ENCODE peak calls at places on chromosomes 5 and 9, in four cellular contexts. R is HepG2, A is HCT116, T is SK-N-SH. I is an unnamed sample.

GRCh38 chr5:132313378-132313777 is 19.2 kb downstream of the SLC22A4 start:
- DNase-seq in R (no peak), A (no peak), T (no peak), I (no peak)

GRCh38 chr5:115363879-115364278 is 67.4 kb upstream of the CCDC112 start:
- DNase-seq in R (no peak), A (no peak), T (no peak), I (no peak)

GRCh38 chr5:89703799-89704198 is 705.8 kb downstream of the CETN3 start:
- DNase-seq in R (no peak), A (no peak), T (no peak), I (peak)

GRCh38 chr5:78895616-78896015 is 89.5 kb downstream of the ARSB start:
- DNase-seq in R (no peak), A (no peak), T (no peak), I (no peak)

GRCh38 chr5:35202319-35203111 is 27.8 kb downstream of the PRLR start:
- DNase-seq in R (peak), A (peak), T (peak), I (peak)

GRCh38 chr9:127248241-127248640 is 16.3 kb upstream of the GARNL3 start:
- DNase-seq in R (no peak), A (no peak), T (no peak), I (no peak)

GRCh38 chr5:128546658-128547281 is 8.7 kb upstream of the FBN2 start:
- DNase-seq in R (no peak), A (no peak), T (no peak), I (no peak)

GRCh38 chr9:96136992-96137665 is 164.8 kb downstream of the HSD17B3 start:
- DNase-seq in R (no peak), A (no peak), T (no peak), I (no peak)

GRCh38 chr5:132628814-132629213 is 29.2 kb upstream of the IL13 start:
- DNase-seq in R (no peak), A (no peak), T (no peak), I (no peak)

GRCh38 chr5:101991486-101991885 is 304.6 kb downstream of the SLCO4C1 start:
- DNase-seq in R (no peak), A (no peak), T (no peak), I (no peak)

GRCh38 chr5:122941737-122942136 is 94.8 kb downstream of the PPIC start:
- DNase-seq in R (no peak), A (no peak), T (no peak), I (no peak)

GRCh38 chr5:159902444-159903121 is 13.7 kb upstream of the ADRA1B start:
- DNase-seq in R (no peak), A (peak), T (no peak), I (no peak)

GRCh38 chr5:32018476-32019436 is 155.4 kb downstream of the GOLPH3 start:
- DNase-seq in R (no peak), A (no peak), T (no peak), I (peak)

GRCh38 chr5:71893451-71893850 is 174.4 kb downstream of the CARTPT start:
- DNase-seq in R (no peak), A (no peak), T (no peak), I (no peak)

GRCh38 chr5:32933692-32934091 is 222.6 kb downstream of the NPR3 start:
- DNase-seq in R (no peak), A (no peak), T (no peak), I (no peak)

GRCh38 chr5:58224661-58225060 is 235.2 kb downstream of the PLK2 start:
- DNase-seq in R (no peak), A (no peak), T (no peak), I (no peak)

GRCh38 chr5:54491326-54491725 is 26.2 kb upstream of the SNX18 start:
- DNase-seq in R (no peak), A (no peak), T (no peak), I (no peak)

GRCh38 chr5:146126068-146126467 is 20.7 kb upstream of the PLAC8L1 start:
- DNase-seq in R (no peak), A (no peak), T (no peak), I (no peak)

GRCh38 chr9:70933318-70933717 is 188.1 kb downstream of the TRPM3 start:
- DNase-seq in R (no peak), A (no peak), T (no peak), I (no peak)

GRCh38 chr9:15142903-15143534 is 164.0 kb downstream of the TTC39B start:
- DNase-seq in R (peak), A (peak), T (peak), I (peak)

GRCh38 chr9:130042931-130043653 is at the start of gene FNBP1:
- DNase-seq in R (peak), A (no peak), T (peak), I (peak)

GRCh38 chr5:154421868-154422267 is 23.9 kb upstream of the SAP30L start:
- DNase-seq in R (peak), A (peak), T (peak), I (no peak)

GRCh38 chr5:172455511-172456061 is 1.3 kb upstream of the SH3PXD2B start:
- DNase-seq in R (no peak), A (no peak), T (no peak), I (no peak)

GRCh38 chr9:116715751-116716150 is 28.6 kb downstream of the TRIM32 start:
- DNase-seq in R (no peak), A (no peak), T (no peak), I (no peak)

GRCh38 chr5:152505442-152506042 is 100.5 kb upstream of the NMUR2 start:
- DNase-seq in R (peak), A (peak), T (peak), I (peak)

GRCh38 chr9:97633859-97634485 is 351 bp downstream of the NCBP1 start:
- DNase-seq in R (peak), A (no peak), T (no peak), I (peak)

GRCh38 chr5:11261226-11261625 is 500.2 kb upstream of the DAP start:
- DNase-seq in R (no peak), A (no peak), T (no peak), I (no peak)

GRCh38 chr5:64958757-64959391 is 190.1 kb downstream of the CWC27 start:
- DNase-seq in R (peak), A (peak), T (peak), I (no peak)

GRCh38 chr5:55711531-55712022 is 547 bp downstream of the SLC38A9 start:
- DNase-seq in R (no peak), A (no peak), T (no peak), I (no peak)

GRCh38 chr9:96618209-96619108 is 1.2 kb downstream of the CDC14B start:
- DNase-seq in R (peak), A (no peak), T (peak), I (no peak)

GRCh38 chr5:38697013-38697412 is 140.6 kb upstream of the LIFR start:
- DNase-seq in R (peak), A (no peak), T (no peak), I (no peak)

GRCh38 chr9:38294561-38294960 is 97.9 kb upstream of the ALDH1B1 start:
- DNase-seq in R (no peak), A (no peak), T (no peak), I (no peak)

GRCh38 chr9:92147030-92147853 is 32.0 kb upstream of the SPTLC1 start:
- DNase-seq in R (no peak), A (peak), T (no peak), I (no peak)

GRCh38 chr5:64149268-64149667 is 16.4 kb upstream of the RNF180 start:
- DNase-seq in R (no peak), A (no peak), T (no peak), I (no peak)

DNA sequence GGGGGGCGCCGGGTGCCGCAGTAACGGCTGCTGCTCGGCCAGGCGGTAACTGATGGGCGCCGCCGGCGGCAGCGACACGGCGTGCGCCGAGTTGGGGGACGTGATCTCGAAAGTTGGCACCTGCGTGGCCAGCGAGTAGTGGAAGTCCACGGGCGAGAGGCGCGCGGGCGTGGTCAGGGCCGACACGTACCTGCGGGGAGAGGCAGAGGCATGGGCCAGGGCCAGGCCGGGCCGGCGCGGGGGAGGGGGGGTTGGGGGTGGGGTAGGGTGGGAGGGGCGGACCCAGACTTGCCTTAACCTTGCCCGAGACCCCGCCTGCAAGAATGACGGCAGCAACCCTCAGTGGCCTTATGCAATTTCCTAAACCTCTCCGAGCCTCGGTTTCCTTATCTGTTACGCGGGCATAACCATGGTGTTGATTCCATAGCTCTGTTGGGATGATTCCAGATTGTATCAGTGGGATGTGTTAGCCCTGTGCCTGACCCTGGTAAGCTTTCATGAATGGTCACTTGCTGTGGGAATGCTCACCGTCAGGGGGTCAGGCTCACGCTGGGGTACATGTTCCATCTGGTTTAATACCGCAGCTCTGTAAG is 53.0 kb downstream of the PSD2 start:
- DNase-seq in R (no peak), A (no peak), T (no peak), I (no peak)
- TF ChIP-seq JUND in R (no peak), A (no peak), T (no peak), I (no peak)

GRCh38 chr5:6591671-6592288 is 41.1 kb downstream of the NSUN2 start:
- DNase-seq in R (no peak), A (no peak), T (no peak), I (no peak)
- TF ChIP-seq JUND in R (no peak), A (no peak), T (no peak), I (no peak)

GRCh38 chr9:136310273-136311030 is 6.6 kb upstream of the CCDC187 start:
- DNase-seq in R (no peak), A (no peak), T (no peak), I (no peak)

GRCh38 chr9:136313111-136314055 is 9.5 kb upstream of the CCDC187 start:
- DNase-seq in R (no peak), A (no peak), T (no peak), I (no peak)

GRCh38 chr9:136312436-136312835 is 8.5 kb upstream of the CCDC187 start:
- DNase-seq in R (no peak), A (no peak), T (peak), I (peak)

GRCh38 chr9:136311037-136311432 is 7.1 kb upstream of the CCDC187 start:
- DNase-seq in R (no peak), A (no peak), T (no peak), I (no peak)

DNA sequence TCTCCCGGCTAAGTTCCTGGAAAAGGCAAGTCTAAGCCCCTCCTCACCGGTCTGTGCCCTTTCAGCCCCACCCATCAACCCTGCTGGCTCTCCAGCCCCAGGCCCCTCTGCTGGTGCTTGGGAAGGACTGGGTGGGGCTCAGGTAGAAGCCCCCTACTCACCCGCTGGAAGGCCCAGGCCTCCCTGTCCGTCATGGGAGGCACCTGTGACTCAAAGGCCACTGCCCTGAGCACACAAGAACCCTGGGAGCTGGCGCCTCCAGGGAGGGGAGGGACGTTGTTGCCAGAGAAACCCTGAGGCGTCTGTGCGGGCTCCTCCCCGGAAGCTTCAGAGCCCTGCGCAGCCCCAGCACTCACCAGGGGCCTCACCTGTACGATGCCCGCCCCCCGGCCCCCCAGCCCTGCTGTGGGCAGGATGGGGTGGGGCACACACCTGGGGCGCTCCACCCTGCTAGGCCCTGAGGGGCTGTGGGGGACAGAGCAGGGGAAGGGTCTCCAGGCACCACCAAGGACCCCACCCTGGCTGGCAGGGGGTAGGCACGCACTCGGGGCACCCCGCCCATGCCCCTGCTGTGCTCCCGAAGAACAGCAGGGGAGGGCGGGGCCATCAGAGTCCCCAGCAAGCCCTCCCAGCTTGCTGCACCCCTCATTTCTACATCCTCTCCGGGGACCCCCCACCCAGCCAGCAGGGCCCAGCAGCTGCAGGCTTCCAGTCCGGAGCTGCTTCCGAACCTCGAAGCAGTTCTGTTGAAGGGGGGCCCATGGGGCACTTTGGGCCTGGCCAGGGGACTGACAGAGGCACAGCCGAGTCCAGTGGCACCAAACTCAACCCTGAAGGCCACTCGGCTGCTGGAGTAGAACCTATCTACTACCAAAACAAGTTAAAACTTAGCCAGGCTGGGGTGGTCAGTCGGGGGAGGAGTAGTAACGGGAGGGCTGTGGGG is 7.8 kb upstream of the CCDC187 start:
- DNase-seq in R (peak), A (peak), T (no peak), I (no peak)
- TF ChIP-seq JUND in R (no peak), A (no peak), T (no peak), I (no peak)

DNA sequence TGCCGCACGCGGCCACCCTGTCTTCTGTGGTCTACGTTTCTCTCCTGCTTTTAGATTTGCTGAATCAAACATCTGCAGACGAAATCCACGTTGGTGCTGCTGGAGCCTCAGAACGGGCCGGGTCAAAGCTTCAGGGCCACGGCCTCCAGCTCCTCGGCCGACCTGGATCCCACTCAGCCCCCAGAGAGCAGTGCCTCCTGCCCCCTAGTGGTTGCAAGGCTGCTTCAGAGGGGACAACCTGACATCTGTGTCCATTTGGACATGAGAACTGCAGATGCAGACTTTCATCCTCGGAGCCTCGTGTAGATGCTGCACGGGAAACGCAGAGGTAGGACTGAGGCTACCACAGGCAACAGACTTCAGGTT is 23.0 kb upstream of the SLC6A3 start:
- DNase-seq in R (peak), A (no peak), T (peak), I (peak)
- TF ChIP-seq JUND in R (no peak), A (no peak), T (no peak), I (no peak)

DNA sequence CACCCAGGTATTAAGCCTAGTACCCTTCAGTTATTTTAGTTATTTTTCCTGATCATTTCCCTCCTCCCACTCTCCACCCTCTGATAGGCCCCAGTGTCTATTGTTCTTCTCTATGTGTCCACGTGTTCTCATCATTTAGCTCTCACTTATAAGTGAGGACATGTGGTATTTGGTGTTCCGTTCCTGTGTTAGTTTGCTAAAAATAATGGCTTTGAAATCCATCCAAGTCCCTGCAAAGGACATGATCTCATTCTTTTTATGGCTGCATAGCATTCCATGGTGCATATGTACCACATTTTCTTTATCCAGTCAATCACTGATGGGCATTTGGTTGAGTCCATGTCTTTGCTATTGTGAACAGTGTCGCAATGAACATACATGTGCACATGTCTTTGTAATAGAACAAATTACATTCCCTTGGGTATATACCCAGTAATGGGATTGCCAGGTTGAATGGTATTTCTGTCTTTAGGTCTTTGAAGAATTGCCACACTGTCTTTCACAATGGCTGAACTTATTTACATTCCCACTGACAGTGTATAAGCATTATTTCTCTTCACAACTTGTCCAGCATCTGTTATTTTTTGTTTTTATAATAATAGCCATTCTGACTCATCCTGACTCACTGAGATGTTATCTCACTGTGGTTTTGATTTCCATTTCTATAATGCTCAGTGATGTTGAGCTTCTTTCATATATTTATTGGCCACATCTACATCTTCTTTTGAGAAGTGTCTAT is 17.2 kb upstream of the DIRAS2 start:
- DNase-seq in R (no peak), A (no peak), T (no peak), I (no peak)
- TF ChIP-seq JUND in R (no peak), A (peak), T (peak), I (no peak)

GRCh38 chr5:149647334-149647733 is 66.0 kb downstream of the ARHGEF37 start:
- DNase-seq in R (no peak), A (no peak), T (no peak), I (no peak)

GRCh38 chr5:149654893-149655505 is 73.7 kb downstream of the ARHGEF37 start:
- DNase-seq in R (no peak), A (no peak), T (no peak), I (no peak)

GRCh38 chr5:149652697-149653096 is 71.4 kb downstream of the ARHGEF37 start:
- DNase-seq in R (no peak), A (no peak), T (no peak), I (no peak)

GRCh38 chr5:149654282-149654681 is 73.0 kb downstream of the ARHGEF37 start:
- DNase-seq in R (no peak), A (no peak), T (no peak), I (peak)

GRCh38 chr5:149651686-149652085 is 70.4 kb downstream of the ARHGEF37 start:
- DNase-seq in R (no peak), A (no peak), T (peak), I (no peak)
- TF ChIP-seq JUND in R (no peak), A (no peak), T (no peak), I (no peak)

DNA sequence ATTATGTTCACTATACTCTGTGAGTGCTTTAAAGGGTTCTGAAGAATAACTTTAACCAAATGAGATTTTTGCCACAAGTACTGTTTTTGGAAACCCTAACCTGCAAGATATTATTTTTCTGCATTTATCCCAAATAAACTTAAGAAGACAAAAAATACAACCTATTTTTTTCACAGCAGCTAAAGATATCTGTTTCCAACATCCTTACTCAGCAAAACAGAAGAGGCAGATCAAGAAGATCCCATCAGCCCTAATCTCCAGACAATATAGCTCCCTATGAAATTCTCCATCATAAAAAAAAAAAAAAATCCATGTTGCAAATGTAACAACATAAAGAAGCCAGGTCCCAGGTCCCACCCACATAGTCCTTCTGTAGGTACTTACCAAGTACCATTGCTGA is 7.6 kb downstream of the PCSK1 start:
- DNase-seq in R (no peak), A (no peak), T (no peak), I (no peak)
- TF ChIP-seq JUND in R (no peak), A (no peak), T (no peak), I (no peak)

I was measured in T47D.